ENCODE peak calls at places on chromosomes 13 and 19, in five cellular contexts. P is neuronal stem cell, Z is mesenchymal stem cell, D is IMR-90, I is mesendoderm. S is an unnamed sample.

GRCh38 chr19:9865732-9866627 is 30.9 kb downstream of the PIN1 start:
- DNase-seq in D (no peak), Z (no peak), I (no peak), P (no peak), S (no peak)

GRCh38 chr13:95614641-95615245 is 29.8 kb downstream of the DZIP1 start:
- DNase-seq in P (no peak), I (no peak), D (no peak), Z (no peak), S (no peak)

GRCh38 chr13:110342474-110342873 is 35.4 kb downstream of the COL4A2 start:
- DNase-seq in I (no peak), Z (no peak), P (no peak), D (no peak), S (no peak)

GRCh38 chr13:43304945-43305344 is 281.6 kb downstream of the DNAJC15 start:
- DNase-seq in D (no peak), Z (no peak), P (no peak), I (peak; percentile 36), S (no peak)

GRCh38 chr13:105838231-105838630 is 697.2 kb downstream of the EFNB2 start:
- DNase-seq in I (no peak), P (no peak), D (no peak), Z (no peak), S (no peak)

GRCh38 chr19:8396563-8397203 is 6.5 kb downstream of the RAB11B start:
- DNase-seq in I (peak; percentile 77), D (peak; percentile 39), Z (peak; percentile 69), P (no peak), S (peak; percentile 81)

GRCh38 chr19:48480151-48480475 is 10.9 kb downstream of the CYTH2 start:
- DNase-seq in D (no peak), P (no peak), I (no peak), Z (no peak), S (no peak)

GRCh38 chr19:38736413-38737280 is 7.6 kb downstream of the CAPN12 start:
- DNase-seq in D (no peak), I (peak; percentile 87), P (no peak), Z (peak; percentile 31), S (peak; percentile 91)

GRCh38 chr13:94825507-94825906 is 113.2 kb upstream of the SOX21 start:
- DNase-seq in Z (peak; percentile 65), P (peak; percentile 57), D (no peak), I (peak; percentile 66), S (peak; percentile 89)

GRCh38 chr19:33564836-33565338 is 43.3 kb upstream of the PEPD start:
- DNase-seq in D (no peak), Z (no peak), I (no peak), P (no peak), S (peak; percentile 25)

GRCh38 chr13:78601886-78602560 is 1.3 kb downstream of the POU4F1 start:
- DNase-seq in D (no peak), Z (no peak), I (no peak), P (no peak), S (no peak)

GRCh38 chr19:44848036-44848804 is 2.1 kb downstream of the NECTIN2 start:
- DNase-seq in D (peak; percentile 57), Z (peak; percentile 90), P (peak; percentile 24), I (peak; percentile 93), S (peak; percentile 67)

GRCh38 chr19:310141-310651 is 19.0 kb upstream of the PLPP2 start:
- DNase-seq in I (no peak), P (no peak), D (no peak), Z (no peak), S (no peak)

GRCh38 chr13:40189885-40190655 is 476.4 kb downstream of the FOXO1 start:
- DNase-seq in Z (no peak), D (no peak), P (peak; percentile 59), I (peak; percentile 36), S (no peak)

GRCh38 chr19:33795370-33796163 is 1.1 kb upstream of the KCTD15 start:
- DNase-seq in Z (peak; percentile 85), P (peak; percentile 88), I (peak; percentile 94), D (peak; percentile 75), S (peak; percentile 88)

GRCh38 chr13:44915962-44916361 is 73.3 kb downstream of the NUFIP1 start:
- DNase-seq in P (no peak), I (no peak), Z (no peak), D (no peak), S (no peak)

GRCh38 chr19:28667348-28667977 is 545.5 kb downstream of the UQCRFS1 start:
- DNase-seq in D (no peak), Z (no peak), P (no peak), I (peak; percentile 5), S (no peak)

GRCh38 chr13:41428155-41428554 is 29.2 kb upstream of the RGCC start:
- DNase-seq in P (peak; percentile 6), I (peak; percentile 27), D (no peak), Z (no peak), S (peak; percentile 40)

GRCh38 chr19:30314056-30314804 is 58.0 kb upstream of the ZNF536 start:
- DNase-seq in D (no peak), I (no peak), Z (no peak), P (no peak), S (no peak)
- H4K8ac ChIP-seq in D (no peak overlapping the region), I (no peak overlapping the region), Z (no peak overlapping the region), P (no peak overlapping the region), S (no peak overlapping the region)

DNA sequence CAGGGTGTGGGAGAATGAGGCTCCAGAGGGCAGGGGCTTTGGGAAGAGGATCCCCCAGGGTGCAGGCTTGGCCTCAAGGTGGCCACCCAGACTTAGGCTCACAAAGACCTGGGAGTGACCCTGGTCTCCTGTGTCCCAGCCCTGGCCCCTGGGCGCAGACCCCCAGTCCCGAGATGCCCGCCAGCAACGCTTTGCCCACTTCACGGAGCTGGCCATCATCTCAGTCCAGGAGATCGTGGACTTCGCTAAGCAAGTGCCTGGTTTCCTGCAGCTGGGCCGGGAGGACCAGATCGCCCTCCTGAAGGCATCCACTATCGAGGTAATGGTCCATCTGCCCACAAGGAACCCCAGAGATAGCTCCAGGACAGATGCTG is 2.6 kb downstream of the NR1H2 start:
- DNase-seq in P (no peak), D (no peak), I (no peak), Z (no peak), S (no peak)
- H3K4me1 ChIP-seq in P (peaks cover 7% of the 10 kb centered on the region), D (no peaks in the 10 kb centered on the region), I (no peaks in the 10 kb centered on the region), Z (peaks cover 2% of the 10 kb centered on the region), S (no peaks in the 10 kb centered on the region)

DNA sequence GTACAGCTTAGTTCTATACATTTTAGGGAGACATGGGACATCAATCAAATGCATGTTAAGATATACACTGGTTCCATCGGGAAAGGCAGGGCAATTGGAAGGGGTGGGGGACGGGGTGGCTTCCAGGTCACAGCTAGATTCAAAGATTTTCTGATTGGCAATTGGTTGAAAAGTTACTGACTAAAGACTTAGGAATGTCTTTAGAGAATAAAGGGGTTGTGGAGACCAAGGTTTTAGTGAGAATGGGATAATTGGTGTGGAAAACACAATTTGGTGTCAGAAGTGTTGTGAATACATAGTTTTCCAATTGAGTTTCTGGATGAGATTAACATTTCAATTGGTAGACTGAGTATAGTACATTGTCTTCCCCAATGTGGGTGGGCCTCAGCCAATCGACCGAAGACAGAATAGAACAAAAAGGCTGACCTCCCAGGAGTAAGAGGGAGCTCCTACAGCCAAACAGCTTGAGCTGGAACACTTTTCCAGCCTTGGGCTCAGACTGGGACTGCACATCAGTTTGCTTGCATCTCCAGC is 988 bp upstream of the CCDC169 start:
- DNase-seq in P (peak; percentile 80), I (peak; percentile 84), Z (peak; percentile 11), D (no peak), S (peak; percentile 75)
- H4K8ac ChIP-seq in P (no peak overlapping the region), I (no peak overlapping the region), Z (no peak overlapping the region), D (peak overlapping the region; percentile 56), S (no peak overlapping the region)

GRCh38 chr19:18501351-18501750 is 20.5 kb downstream of the ELL start:
- DNase-seq in Z (no peak), D (no peak), I (no peak), P (no peak), S (no peak)

GRCh38 chr19:18502633-18503294 is 19.1 kb downstream of the ELL start:
- DNase-seq in Z (no peak), D (no peak), P (no peak), I (no peak), S (no peak)

GRCh38 chr19:18503337-18503970 is 18.4 kb downstream of the ELL start:
- DNase-seq in D (no peak), P (no peak), Z (no peak), I (no peak), S (no peak)

GRCh38 chr19:18501832-18502231 is 20.0 kb downstream of the ELL start:
- DNase-seq in I (no peak), D (no peak), P (no peak), Z (no peak), S (no peak)

DNA sequence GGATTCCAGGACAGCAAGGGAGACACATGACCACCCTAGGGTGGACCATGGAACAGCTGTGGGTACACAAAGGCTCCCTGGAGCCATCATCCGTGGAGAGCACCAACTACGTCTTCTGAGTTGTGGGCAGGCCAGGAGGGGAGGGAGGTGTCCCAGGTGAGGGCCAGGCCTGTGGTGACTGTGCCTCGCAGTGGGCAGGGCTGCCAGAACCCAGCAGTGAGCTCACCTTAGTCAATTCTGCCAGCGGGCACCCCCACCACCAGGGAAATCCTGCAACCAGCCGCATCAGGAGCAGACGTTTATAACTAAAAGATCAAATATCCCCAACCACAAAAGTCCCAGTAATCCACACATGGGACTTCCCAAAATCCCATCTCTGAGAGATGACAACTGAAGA is 19.6 kb downstream of the ELL start:
- DNase-seq in P (no peak), D (no peak), I (no peak), Z (no peak), S (no peak)
- H3K4me1 ChIP-seq in P (peaks cover 4% of the 10 kb centered on the region), D (peaks cover 22% of the 10 kb centered on the region), I (no peaks in the 10 kb centered on the region), Z (peaks cover 55% of the 10 kb centered on the region), S (no peaks in the 10 kb centered on the region)